ENCODE peak calls at places on chromosome 16, in five cellular contexts. P is GM12865, O is GM13976, A is esophagus squamous epithelium, J is endothelial cell. F is an unnamed sample.

GRCh38 chr16:87216824-87217205 is 100.4 kb downstream of the C16orf95 start:
- DNase-seq in J (no peak), P (no peak), A (no peak), O (no peak), F (no peak)

GRCh38 chr16:82456683-82457082 is 170.1 kb upstream of the CDH13 start:
- DNase-seq in A (no peak), O (peak), J (peak), P (peak), F (peak)

GRCh38 chr16:67641779-67642708 is 2.9 kb upstream of the CARMIL2 start:
- DNase-seq in J (no peak), O (no peak), A (no peak), P (no peak), F (no peak)

GRCh38 chr16:15946257-15947044 is 3.0 kb upstream of the ABCC1 start:
- DNase-seq in A (no peak), P (no peak), J (no peak), O (no peak), F (no peak)

GRCh38 chr16:86843812-86844211 is 265.5 kb downstream of the FOXL1 start:
- DNase-seq in P (no peak), J (no peak), A (no peak), O (no peak), F (no peak)

GRCh38 chr16:67264277-67264676 is 15.1 kb upstream of the PLEKHG4 start:
- DNase-seq in J (no peak), A (no peak), O (no peak), P (no peak), F (no peak)

GRCh38 chr16:48916566-48916965 is 306.6 kb upstream of the N4BP1 start:
- DNase-seq in P (no peak), J (no peak), O (no peak), A (no peak), F (no peak)

GRCh38 chr16:35188288-35189155 is 1729.1 kb downstream of the TP53TG3F start:
- DNase-seq in P (no peak), O (no peak), A (no peak), J (no peak), F (no peak)

GRCh38 chr16:13873835-13874438 is 46.0 kb upstream of the ERCC4 start:
- DNase-seq in P (peak), J (peak), O (no peak), A (no peak), F (peak)

GRCh38 chr16:30748634-30749445 is 615 bp downstream of the PHKG2 start:
- DNase-seq in A (no peak), J (peak), O (peak), P (peak), F (peak)

GRCh38 chr16:80176114-80176513 is 364.7 kb upstream of the DYNLRB2 start:
- DNase-seq in O (no peak), P (no peak), J (no peak), A (no peak), F (no peak)

GRCh38 chr16:19295393-19295792 is 9.9 kb downstream of the CLEC19A start:
- DNase-seq in P (peak), A (no peak), J (no peak), O (no peak), F (no peak)

GRCh38 chr16:57946181-57946801 is 24.6 kb downstream of the CNGB1 start:
- DNase-seq in P (no peak), A (no peak), O (no peak), J (no peak), F (no peak)

GRCh38 chr16:50916040-50916439 is 174.2 kb downstream of the CYLD start:
- DNase-seq in A (no peak), O (no peak), J (no peak), P (no peak), F (no peak)

GRCh38 chr16:79008036-79008868 is 592.3 kb downstream of the MAF start:
- DNase-seq in A (no peak), J (no peak), P (no peak), O (no peak), F (no peak)

GRCh38 chr16:9092282-9092962 is 978 bp downstream of the HAPSTR1 start:
- DNase-seq in P (peak), J (peak), A (no peak), O (peak), F (peak)

GRCh38 chr16:714079-714478 is 839 bp upstream of the METRN start:
- DNase-seq in J (no peak), O (no peak), P (no peak), A (no peak), F (no peak)

GRCh38 chr16:53129281-53130192 is 74.7 kb downstream of the CHD9 start:
- DNase-seq in P (no peak), A (no peak), O (no peak), J (no peak), F (no peak)